ENCODE peak calls at places on chromosome 7, in ten cellular contexts. One of them, this sample, is unnamed.

GRCh38 chr7:31772211-31772610 is 85.2 kb downstream of the PPP1R17 start:
- DNase-seq in uterus: no peak
- DNase-seq in colonic mucosa: no peak
- DNase-seq in fibroblast of lung: no peak
- DNase-seq in body of pancreas: no peak
- DNase-seq in CD8-positive, alpha-beta T cell: no peak
- DNase-seq in AG04450: no peak
- DNase-seq in osteoblast: no peak
- DNase-seq in retinal pigment epithelial cell: no peak
- DNase-seq in lung: no peak
- DNase-seq in this sample: no peak

GRCh38 chr7:149819141-149819960 is 18.8 kb upstream of the ZNF862 start:
- DNase-seq in body of pancreas: no peak
- DNase-seq in AG04450: no peak
- DNase-seq in CD8-positive, alpha-beta T cell: no peak
- DNase-seq in fibroblast of lung: no peak
- DNase-seq in retinal pigment epithelial cell: no peak
- DNase-seq in uterus: no peak
- DNase-seq in colonic mucosa: no peak
- DNase-seq in osteoblast: no peak
- DNase-seq in lung: no peak
- DNase-seq in this sample: no peak

GRCh38 chr7:130793855-130794618 is 60.0 kb upstream of the KLF14 start:
- DNase-seq in lung: no peak
- DNase-seq in CD8-positive, alpha-beta T cell: no peak
- DNase-seq in uterus: no peak
- DNase-seq in AG04450: no peak
- DNase-seq in body of pancreas: no peak
- DNase-seq in retinal pigment epithelial cell: peak; percentile 9
- DNase-seq in colonic mucosa: no peak
- DNase-seq in fibroblast of lung: peak; percentile 52
- DNase-seq in osteoblast: no peak
- DNase-seq in this sample: no peak

GRCh38 chr7:97419898-97420297 is 302.4 kb downstream of the SDHAF3 start:
- DNase-seq in retinal pigment epithelial cell: no peak
- DNase-seq in body of pancreas: no peak
- DNase-seq in fibroblast of lung: no peak
- DNase-seq in AG04450: no peak
- DNase-seq in uterus: no peak
- DNase-seq in lung: no peak
- DNase-seq in osteoblast: no peak
- DNase-seq in colonic mucosa: no peak
- DNase-seq in CD8-positive, alpha-beta T cell: no peak
- DNase-seq in this sample: no peak

GRCh38 chr7:39356531-39356930 is 209.7 kb upstream of the YAE1 start:
- DNase-seq in fibroblast of lung: no peak
- DNase-seq in osteoblast: no peak
- DNase-seq in lung: no peak
- DNase-seq in colonic mucosa: no peak
- DNase-seq in CD8-positive, alpha-beta T cell: no peak
- DNase-seq in body of pancreas: no peak
- DNase-seq in retinal pigment epithelial cell: no peak
- DNase-seq in AG04450: no peak
- DNase-seq in uterus: no peak
- DNase-seq in this sample: no peak

GRCh38 chr7:47991741-47992311 is 12.4 kb upstream of the HUS1 start:
- DNase-seq in AG04450: no peak
- DNase-seq in lung: peak; percentile 87
- DNase-seq in CD8-positive, alpha-beta T cell: peak; percentile 92
- DNase-seq in uterus: peak; percentile 78
- DNase-seq in fibroblast of lung: peak; percentile 75
- DNase-seq in colonic mucosa: peak; percentile 90
- DNase-seq in osteoblast: peak; percentile 83
- DNase-seq in retinal pigment epithelial cell: peak; percentile 30
- DNase-seq in body of pancreas: peak; percentile 79
- DNase-seq in this sample: peak; percentile 89

GRCh38 chr7:51045319-51046102 is 262.8 kb upstream of the GRB10 start:
- DNase-seq in lung: no peak
- DNase-seq in body of pancreas: peak; percentile 69
- DNase-seq in retinal pigment epithelial cell: peak; percentile 89
- DNase-seq in fibroblast of lung: peak; percentile 96
- DNase-seq in AG04450: peak; percentile 56
- DNase-seq in osteoblast: peak; percentile 90
- DNase-seq in CD8-positive, alpha-beta T cell: no peak
- DNase-seq in uterus: no peak
- DNase-seq in colonic mucosa: no peak
- DNase-seq in this sample: no peak

GRCh38 chr7:87032604-87033003 is 26.9 kb downstream of the ELAPOR2 start:
- DNase-seq in fibroblast of lung: no peak
- DNase-seq in osteoblast: no peak
- DNase-seq in colonic mucosa: no peak
- DNase-seq in AG04450: no peak
- DNase-seq in body of pancreas: no peak
- DNase-seq in CD8-positive, alpha-beta T cell: no peak
- DNase-seq in lung: no peak
- DNase-seq in uterus: no peak
- DNase-seq in retinal pigment epithelial cell: no peak
- DNase-seq in this sample: no peak

GRCh38 chr7:55309040-55309991 is 55.8 kb upstream of the LANCL2 start:
- DNase-seq in fibroblast of lung: peak; percentile 19
- DNase-seq in uterus: no peak
- DNase-seq in body of pancreas: no peak
- DNase-seq in lung: no peak
- DNase-seq in AG04450: no peak
- DNase-seq in CD8-positive, alpha-beta T cell: peak; percentile 66
- DNase-seq in osteoblast: peak; percentile 76
- DNase-seq in colonic mucosa: no peak
- DNase-seq in retinal pigment epithelial cell: no peak
- DNase-seq in this sample: peak; percentile 83

GRCh38 chr7:158369290-158369689 is 218.3 kb downstream of the PTPRN2 start:
- DNase-seq in colonic mucosa: no peak
- DNase-seq in body of pancreas: no peak
- DNase-seq in osteoblast: no peak
- DNase-seq in retinal pigment epithelial cell: no peak
- DNase-seq in fibroblast of lung: no peak
- DNase-seq in uterus: no peak
- DNase-seq in lung: no peak
- DNase-seq in AG04450: no peak
- DNase-seq in CD8-positive, alpha-beta T cell: no peak
- DNase-seq in this sample: no peak

GRCh38 chr7:45092100-45092930 is 3.5 kb upstream of the NACAD start:
- DNase-seq in uterus: no peak
- DNase-seq in CD8-positive, alpha-beta T cell: no peak
- DNase-seq in lung: no peak
- DNase-seq in colonic mucosa: no peak
- DNase-seq in AG04450: no peak
- DNase-seq in body of pancreas: no peak
- DNase-seq in retinal pigment epithelial cell: no peak
- DNase-seq in osteoblast: peak; percentile 97
- DNase-seq in fibroblast of lung: peak; percentile 25
- DNase-seq in this sample: no peak

GRCh38 chr7:100351657-100352058 is 6.3 kb upstream of the PILRB start:
- DNase-seq in body of pancreas: no peak
- DNase-seq in osteoblast: no peak
- DNase-seq in retinal pigment epithelial cell: no peak
- DNase-seq in colonic mucosa: no peak
- DNase-seq in CD8-positive, alpha-beta T cell: no peak
- DNase-seq in AG04450: no peak
- DNase-seq in fibroblast of lung: no peak
- DNase-seq in uterus: no peak
- DNase-seq in lung: no peak
- DNase-seq in this sample: no peak

GRCh38 chr7:137120690-137121089 is 222.8 kb downstream of the PTN start:
- DNase-seq in fibroblast of lung: peak; percentile 6
- DNase-seq in AG04450: no peak
- DNase-seq in colonic mucosa: no peak
- DNase-seq in body of pancreas: no peak
- DNase-seq in osteoblast: no peak
- DNase-seq in CD8-positive, alpha-beta T cell: no peak
- DNase-seq in uterus: no peak
- DNase-seq in lung: no peak
- DNase-seq in retinal pigment epithelial cell: no peak
- DNase-seq in this sample: peak; percentile 20

GRCh38 chr7:5456420-5456819 is 32.8 kb upstream of the TNRC18 start:
- DNase-seq in uterus: no peak
- DNase-seq in fibroblast of lung: no peak
- DNase-seq in body of pancreas: no peak
- DNase-seq in osteoblast: no peak
- DNase-seq in AG04450: no peak
- DNase-seq in CD8-positive, alpha-beta T cell: no peak
- DNase-seq in retinal pigment epithelial cell: no peak
- DNase-seq in lung: no peak
- DNase-seq in colonic mucosa: no peak
- DNase-seq in this sample: no peak

GRCh38 chr7:97578225-97578624 is 153.7 kb upstream of the TAC1 start:
- DNase-seq in AG04450: no peak
- DNase-seq in colonic mucosa: no peak
- DNase-seq in uterus: no peak
- DNase-seq in osteoblast: no peak
- DNase-seq in fibroblast of lung: no peak
- DNase-seq in body of pancreas: no peak
- DNase-seq in CD8-positive, alpha-beta T cell: no peak
- DNase-seq in retinal pigment epithelial cell: no peak
- DNase-seq in lung: no peak
- DNase-seq in this sample: no peak

GRCh38 chr7:1856161-1856965 is 186.3 kb downstream of the ELFN1 start:
- DNase-seq in colonic mucosa: no peak
- DNase-seq in osteoblast: peak; percentile 63
- DNase-seq in fibroblast of lung: no peak
- DNase-seq in retinal pigment epithelial cell: no peak
- DNase-seq in CD8-positive, alpha-beta T cell: no peak
- DNase-seq in uterus: no peak
- DNase-seq in lung: no peak
- DNase-seq in body of pancreas: peak; percentile 5
- DNase-seq in AG04450: no peak
- DNase-seq in this sample: no peak

GRCh38 chr7:103065666-103066065 is 8.9 kb downstream of the FBXL13 start:
- DNase-seq in body of pancreas: no peak
- DNase-seq in colonic mucosa: peak; percentile 38
- DNase-seq in uterus: no peak
- DNase-seq in CD8-positive, alpha-beta T cell: peak; percentile 52
- DNase-seq in lung: no peak
- DNase-seq in osteoblast: no peak
- DNase-seq in AG04450: no peak
- DNase-seq in retinal pigment epithelial cell: no peak
- DNase-seq in fibroblast of lung: peak; percentile 13
- DNase-seq in this sample: no peak

GRCh38 chr7:103059471-103059870 is 15.1 kb downstream of the FBXL13 start:
- DNase-seq in lung: no peak
- DNase-seq in AG04450: no peak
- DNase-seq in retinal pigment epithelial cell: peak; percentile 37
- DNase-seq in fibroblast of lung: no peak
- DNase-seq in colonic mucosa: no peak
- DNase-seq in CD8-positive, alpha-beta T cell: no peak
- DNase-seq in body of pancreas: no peak
- DNase-seq in osteoblast: no peak
- DNase-seq in uterus: no peak
- DNase-seq in this sample: no peak

GRCh38 chr7:103068429-103069403 is 5.9 kb downstream of the FBXL13 start:
- DNase-seq in lung: no peak
- DNase-seq in fibroblast of lung: no peak
- DNase-seq in body of pancreas: peak; percentile 89
- DNase-seq in colonic mucosa: no peak
- DNase-seq in CD8-positive, alpha-beta T cell: no peak
- DNase-seq in retinal pigment epithelial cell: no peak
- DNase-seq in AG04450: no peak
- DNase-seq in osteoblast: no peak
- DNase-seq in uterus: no peak
- DNase-seq in this sample: no peak

GRCh38 chr7:103063895-103064294 is 10.7 kb downstream of the FBXL13 start:
- DNase-seq in colonic mucosa: no peak
- DNase-seq in osteoblast: no peak
- DNase-seq in body of pancreas: no peak
- DNase-seq in fibroblast of lung: no peak
- DNase-seq in CD8-positive, alpha-beta T cell: no peak
- DNase-seq in uterus: no peak
- DNase-seq in lung: no peak
- DNase-seq in AG04450: no peak
- DNase-seq in retinal pigment epithelial cell: no peak
- DNase-seq in this sample: no peak
- TF ChIP-seq CTCF in colonic mucosa: no peak
- TF ChIP-seq CTCF in osteoblast: no peak
- TF ChIP-seq CTCF in body of pancreas: no peak
- TF ChIP-seq CTCF in fibroblast of lung: no peak
- TF ChIP-seq CTCF in CD8-positive, alpha-beta T cell: no peak
- TF ChIP-seq CTCF in uterus: no peak
- TF ChIP-seq CTCF in lung: no peak
- TF ChIP-seq CTCF in AG04450: peak; percentile 7
- TF ChIP-seq CTCF in retinal pigment epithelial cell: peak; percentile 2
- TF ChIP-seq CTCF in this sample: no peak

GRCh38 chr7:139634087-139634486 is 110.6 kb downstream of the CLEC2L start:
- DNase-seq in retinal pigment epithelial cell: no peak
- DNase-seq in AG04450: no peak
- DNase-seq in body of pancreas: no peak
- DNase-seq in osteoblast: no peak
- DNase-seq in lung: no peak
- DNase-seq in fibroblast of lung: no peak
- DNase-seq in CD8-positive, alpha-beta T cell: no peak
- DNase-seq in colonic mucosa: no peak
- DNase-seq in uterus: no peak
- DNase-seq in this sample: no peak
- H3K4me3 ChIP-seq in retinal pigment epithelial cell: no peak overlapping the region
- H3K4me3 ChIP-seq in AG04450: no peak overlapping the region
- H3K4me3 ChIP-seq in body of pancreas: no peak overlapping the region
- H3K4me3 ChIP-seq in osteoblast: no peak overlapping the region
- H3K4me3 ChIP-seq in lung: no peak overlapping the region
- H3K4me3 ChIP-seq in fibroblast of lung: no peak overlapping the region
- H3K4me3 ChIP-seq in CD8-positive, alpha-beta T cell: no peak overlapping the region
- H3K4me3 ChIP-seq in colonic mucosa: no peak overlapping the region
- H3K4me3 ChIP-seq in uterus: no peak overlapping the region
- H3K4me3 ChIP-seq in this sample: no peak overlapping the region

GRCh38 chr7:29989257-29989995 is at the start of gene SCRN1:
- DNase-seq in uterus: peak; percentile 22
- DNase-seq in body of pancreas: peak; percentile 54
- DNase-seq in lung: no peak
- DNase-seq in CD8-positive, alpha-beta T cell: peak; percentile 65
- DNase-seq in colonic mucosa: peak; percentile 43
- DNase-seq in retinal pigment epithelial cell: no peak
- DNase-seq in AG04450: no peak
- DNase-seq in fibroblast of lung: no peak
- DNase-seq in osteoblast: peak; percentile 92
- DNase-seq in this sample: peak; percentile 76
- TF ChIP-seq CTCF in uterus: peak; percentile 16
- TF ChIP-seq CTCF in body of pancreas: peak; percentile 23
- TF ChIP-seq CTCF in lung: no peak
- TF ChIP-seq CTCF in CD8-positive, alpha-beta T cell: no peak
- TF ChIP-seq CTCF in colonic mucosa: no peak
- TF ChIP-seq CTCF in retinal pigment epithelial cell: no peak
- TF ChIP-seq CTCF in AG04450: no peak
- TF ChIP-seq CTCF in fibroblast of lung: no peak
- TF ChIP-seq CTCF in osteoblast: no peak
- TF ChIP-seq CTCF in this sample: no peak

DNA sequence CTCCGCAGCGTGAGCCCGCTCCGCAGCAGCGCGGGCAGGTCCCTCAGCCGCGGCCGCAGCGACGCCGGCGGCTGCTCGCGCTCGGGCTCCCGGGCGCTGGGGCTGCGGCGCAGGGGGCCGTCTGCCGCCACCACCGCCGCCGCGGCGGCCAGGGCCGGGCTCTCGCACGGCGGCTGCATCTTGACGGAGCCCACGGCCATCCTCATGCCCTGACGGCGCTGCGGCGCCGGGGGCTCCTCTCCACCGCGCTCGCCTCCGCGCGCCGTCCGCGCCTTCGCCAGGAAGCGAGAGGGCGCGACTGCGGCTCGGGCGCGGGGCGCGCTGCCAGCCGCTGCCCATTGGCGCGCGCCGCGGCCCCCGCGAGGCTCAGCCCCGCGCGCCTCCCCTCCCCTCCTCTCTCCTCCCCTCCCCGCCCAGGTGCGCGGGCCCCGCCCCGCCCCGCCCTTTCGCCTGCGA is at the start of gene RAPGEF5:
- DNase-seq in retinal pigment epithelial cell: no peak
- DNase-seq in uterus: no peak
- DNase-seq in lung: no peak
- DNase-seq in CD8-positive, alpha-beta T cell: no peak
- DNase-seq in osteoblast: peak; percentile 92
- DNase-seq in fibroblast of lung: peak; percentile 22
- DNase-seq in colonic mucosa: peak; percentile 78
- DNase-seq in body of pancreas: peak; percentile 76
- DNase-seq in AG04450: no peak
- DNase-seq in this sample: peak; percentile 75
- H3K4me3 ChIP-seq in retinal pigment epithelial cell: peak within 1 kb of the TSS; percentile 39
- H3K4me3 ChIP-seq in uterus: peak within 1 kb of the TSS; percentile 32
- H3K4me3 ChIP-seq in lung: peak within 1 kb of the TSS; percentile 34
- H3K4me3 ChIP-seq in CD8-positive, alpha-beta T cell: no peak within 1 kb of the TSS
- H3K4me3 ChIP-seq in osteoblast: peak within 1 kb of the TSS; percentile 57
- H3K4me3 ChIP-seq in fibroblast of lung: no peak within 1 kb of the TSS
- H3K4me3 ChIP-seq in colonic mucosa: peak within 1 kb of the TSS; percentile 56
- H3K4me3 ChIP-seq in body of pancreas: peak within 1 kb of the TSS; percentile 83
- H3K4me3 ChIP-seq in AG04450: peak within 1 kb of the TSS; percentile 39
- H3K4me3 ChIP-seq in this sample: peak within 1 kb of the TSS; percentile 81